ENCODE peak calls at places on chromosomes 1 and 21, in eight cellular contexts. J is uterus, X is suprapubic skin, D is AG04450, F is GM12878, O is left lung, C is tibial nerve, U is prostate gland. V is an unnamed sample.

GRCh38 chr1:204199579-204199978 is 3.3 kb upstream of the KISS1 start:
- DNase-seq in D (no peak), C (no peak), F (no peak), J (no peak), O (no peak), X (no peak), U (no peak), V (no peak)

GRCh38 chr1:41626616-41627375 is 142.3 kb upstream of the EDN2 start:
- DNase-seq in J (no peak), U (no peak), O (no peak), D (no peak), X (peak), C (no peak), F (peak), V (peak)

GRCh38 chr1:58764294-58764978 is 19.4 kb downstream of the JUN start:
- DNase-seq in D (no peak), X (no peak), J (no peak), O (no peak), F (no peak), U (no peak), C (no peak), V (no peak)

GRCh38 chr1:5365751-5366150 is 626.5 kb downstream of the NPHP4 start:
- DNase-seq in D (no peak), O (no peak), J (no peak), C (no peak), X (peak), F (no peak), U (no peak), V (no peak)

GRCh38 chr1:184445997-184446396 is 59.2 kb downstream of the C1orf21 start:
- DNase-seq in U (no peak), D (no peak), O (no peak), X (no peak), J (no peak), F (no peak), C (no peak), V (no peak)

GRCh38 chr1:222792744-222793143 is 22.1 kb upstream of the DISP1 start:
- DNase-seq in D (no peak), F (no peak), X (no peak), U (no peak), O (no peak), J (no peak), C (no peak), V (no peak)

GRCh38 chr1:211653907-211654553 is 21.4 kb downstream of the NEK2 start:
- DNase-seq in F (no peak), C (no peak), X (no peak), U (no peak), O (no peak), D (no peak), J (no peak), V (peak)

GRCh38 chr1:201761871-201762270 is 67.1 kb upstream of the IPO9 start:
- DNase-seq in F (no peak), D (no peak), X (no peak), U (no peak), O (no peak), C (no peak), J (no peak), V (no peak)

GRCh38 chr1:156421062-156421938 is 52.3 kb downstream of the RHBG start:
- DNase-seq in D (no peak), F (peak), U (peak), J (peak), X (no peak), C (peak), O (peak), V (peak)

GRCh38 chr1:244212792-244213475 is 161.9 kb downstream of the ZBTB18 start:
- DNase-seq in J (no peak), U (no peak), F (no peak), X (no peak), D (no peak), C (no peak), O (no peak), V (peak)

GRCh38 chr21:39033878-39034589 is 149.2 kb downstream of the PSMG1 start:
- DNase-seq in O (peak), X (no peak), J (no peak), C (no peak), F (no peak), U (peak), D (no peak), V (no peak)

GRCh38 chr1:49106438-49106837 is 329.7 kb upstream of the BEND5 start:
- DNase-seq in J (no peak), F (no peak), C (no peak), U (no peak), X (no peak), D (no peak), O (no peak), V (no peak)

DNA sequence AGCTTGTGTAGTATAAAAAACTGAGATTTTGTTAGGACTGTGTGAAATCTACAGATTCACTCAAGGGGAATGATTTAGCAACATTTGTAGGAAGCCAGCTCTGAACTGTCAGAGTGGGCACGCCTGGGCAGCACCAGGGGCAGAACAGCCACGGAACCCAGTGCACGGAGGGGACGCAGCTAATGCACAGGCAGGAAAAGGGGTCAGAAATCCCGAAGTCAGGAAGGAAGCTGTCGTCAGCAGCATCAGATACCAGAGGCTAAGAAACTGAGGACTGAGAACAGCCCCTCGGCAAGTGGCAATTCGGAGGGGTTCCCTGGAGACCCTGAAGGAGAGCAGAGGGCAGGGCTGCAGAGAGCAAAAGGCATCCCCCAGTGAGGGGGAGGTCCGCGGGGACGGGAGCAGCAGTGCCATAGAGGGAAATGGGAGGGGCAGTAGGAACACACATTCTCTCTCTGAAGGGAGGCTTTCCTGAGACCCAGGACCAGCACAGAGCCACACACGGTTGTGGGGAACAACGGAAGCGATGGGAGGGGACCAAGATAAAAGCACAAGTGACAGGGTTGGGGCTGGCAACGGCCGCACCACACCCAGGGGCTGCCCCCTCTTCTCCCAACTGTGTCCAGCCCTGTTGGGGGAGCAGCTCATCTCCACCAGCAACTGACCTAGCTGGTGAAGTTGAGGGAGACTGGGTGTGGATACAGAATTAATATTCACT is 12.7 kb downstream of the UBE2J2 start:
- DNase-seq in F (no peak), D (no peak), O (no peak), X (no peak), J (no peak), U (no peak), C (no peak), V (no peak)
- H3K4me3 ChIP-seq in F (no peak), D (no peak), O (no peak), X (no peak), J (no peak), U (no peak), C (no peak), V (no peak)

DNA sequence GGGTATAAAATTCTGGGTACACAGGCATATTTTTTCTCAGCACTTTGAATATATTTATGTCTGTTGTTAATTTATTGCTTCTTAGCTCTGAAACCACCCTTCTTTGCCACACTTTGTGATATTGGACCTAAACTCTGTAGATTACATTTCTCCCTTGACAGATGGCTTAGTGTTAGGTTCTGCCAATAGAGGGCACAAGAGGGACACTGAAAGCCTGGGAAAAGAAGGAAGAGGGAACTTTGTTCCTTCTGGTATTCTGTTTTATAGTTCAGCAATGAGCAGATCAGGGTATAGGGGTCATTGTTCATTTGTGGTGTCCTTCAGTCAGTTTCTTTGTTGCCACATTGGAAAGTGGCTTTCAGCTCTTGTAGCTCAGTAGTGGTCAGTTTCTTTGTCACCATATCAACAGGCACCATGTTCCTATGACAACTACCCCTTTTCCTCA is 423.5 kb upstream of the PROX1 start:
- DNase-seq in J (no peak), O (no peak), X (no peak), C (no peak), F (no peak), U (no peak), D (no peak), V (no peak)
- TF ChIP-seq CTCF in J (no peak), O (no peak), X (no peak), C (no peak), F (peak), U (peak), D (no peak), V (no peak)

DNA sequence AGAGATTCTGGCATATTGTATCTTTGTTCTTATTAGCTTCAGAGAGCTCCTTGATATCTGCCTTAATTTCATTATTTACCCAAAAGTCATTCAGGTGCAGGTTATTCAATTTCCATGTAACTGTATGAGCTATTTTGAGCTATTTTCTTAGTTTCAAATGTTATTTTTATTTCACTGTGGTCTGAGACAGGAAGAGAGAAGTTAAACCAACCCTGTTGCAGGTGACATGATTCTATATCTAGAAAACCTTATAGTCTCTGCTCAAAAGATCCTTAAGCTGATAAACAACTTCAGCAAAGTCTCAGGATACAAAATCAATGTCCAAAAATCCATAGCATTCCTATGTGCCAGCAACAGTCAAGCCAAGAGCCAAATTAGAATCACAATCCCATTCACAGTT is 1644.0 kb upstream of the B3GALT2 start:
- DNase-seq in U (no peak), X (no peak), J (no peak), D (no peak), F (no peak), O (no peak), C (no peak), V (no peak)
- H3K4me3 ChIP-seq in U (no peak), X (no peak), J (no peak), D (no peak), F (peak), O (no peak), C (no peak), V (no peak)

GRCh38 chr1:98005326-98006010 is 84.6 kb upstream of the DPYD start:
- DNase-seq in D (no peak), U (no peak), F (no peak), O (no peak), J (no peak), C (no peak), X (no peak), V (no peak)

GRCh38 chr1:98003442-98003841 is 82.6 kb upstream of the DPYD start:
- DNase-seq in J (no peak), O (no peak), D (no peak), U (no peak), F (no peak), X (no peak), C (no peak), V (no peak)

GRCh38 chr1:98002288-98002687 is 81.5 kb upstream of the DPYD start:
- DNase-seq in C (no peak), X (no peak), J (no peak), F (no peak), D (no peak), O (no peak), U (no peak), V (no peak)

GRCh38 chr1:97999320-97999719 is 78.5 kb upstream of the DPYD start:
- DNase-seq in O (no peak), X (no peak), J (no peak), U (no peak), C (no peak), D (peak), F (no peak), V (no peak)

DNA sequence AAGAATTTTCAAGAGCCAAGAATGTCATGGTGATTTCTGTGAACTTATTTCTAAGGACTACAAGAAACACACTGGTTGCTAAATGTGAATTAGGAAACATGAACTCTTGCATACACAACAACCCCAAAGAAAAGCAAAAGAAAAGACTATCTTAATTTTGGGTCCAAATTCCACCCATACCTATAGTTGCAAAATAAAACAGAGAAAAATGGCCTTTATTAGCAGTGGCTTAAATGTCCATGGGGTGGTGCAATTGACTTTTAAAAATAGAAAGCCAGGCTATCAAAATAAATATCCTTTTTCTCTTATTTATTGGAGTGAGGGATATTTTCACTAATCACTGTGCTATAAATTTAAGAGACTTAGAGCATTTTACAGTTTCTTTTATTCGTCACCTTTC is 80.9 kb upstream of the DPYD start:
- DNase-seq in U (no peak), C (no peak), O (no peak), F (no peak), X (no peak), J (no peak), D (no peak), V (no peak)
- TF ChIP-seq CTCF in U (no peak), C (no peak), O (no peak), F (no peak), X (no peak), J (no peak), D (peak), V (no peak)

GRCh38 chr1:179871940-179872339 is 5.7 kb downstream of the TOR1AIP2 start:
- DNase-seq in D (no peak), C (no peak), U (no peak), J (no peak), O (no peak), X (no peak), F (no peak), V (no peak)
- H3K4me3 ChIP-seq in D (no peak), C (no peak), U (no peak), J (no peak), O (no peak), X (no peak), F (no peak), V (no peak)

GRCh38 chr1:235329139-235329808 is 904 bp downstream of the GGPS1 start:
- DNase-seq in J (peak), X (no peak), U (peak), O (peak), C (no peak), D (no peak), F (peak), V (peak)
- TF ChIP-seq CTCF in J (no peak), X (no peak), U (no peak), O (no peak), C (no peak), D (no peak), F (no peak), V (no peak)

GRCh38 chr21:14707265-14708020 is 161.3 kb upstream of the SAMSN1 start:
- DNase-seq in J (no peak), F (no peak), O (no peak), C (no peak), U (no peak), X (no peak), D (no peak), V (no peak)
- H3K4me3 ChIP-seq in J (no peak), F (no peak), O (no peak), C (no peak), U (no peak), X (no peak), D (no peak), V (no peak)